ENCODE peak calls at places on chromosomes 11 and 22, in five cellular contexts. J is ovary, P is epithelial cell of esophagus, W is left ventricle myocardium inferior, C is right atrium auricular region. F is an unnamed sample.

GRCh38 chr22:36386351-36386899 is 1.3 kb downstream of the MYH9 start:
- DNase-seq in J (no peak), P (peak), W (no peak), C (no peak), F (no peak)

GRCh38 chr11:36456136-36456535 is 53.9 kb downstream of the TRAF6 start:
- DNase-seq in J (no peak), P (no peak), W (no peak), C (no peak), F (no peak)

GRCh38 chr11:79400717-79401330 is 40.0 kb downstream of the TENM4 start:
- DNase-seq in J (no peak), P (peak), W (peak), C (no peak), F (no peak)

GRCh38 chr11:7673724-7674434 is 579 bp upstream of the CYB5R2 start:
- DNase-seq in J (peak), P (peak), W (no peak), C (no peak), F (peak)

GRCh38 chr11:45580399-45580798 is 85.0 kb downstream of the CHST1 start:
- DNase-seq in J (no peak), P (peak), W (no peak), C (no peak), F (no peak)

GRCh38 chr11:6571434-6572008 is 31.9 kb downstream of the RRP8 start:
- DNase-seq in J (no peak), P (no peak), W (no peak), C (no peak), F (no peak)

GRCh38 chr11:106062592-106062949 is 14.6 kb downstream of the KBTBD3 start:
- DNase-seq in J (no peak), P (no peak), W (no peak), C (no peak), F (no peak)

GRCh38 chr11:124988063-124988462 is 34.1 kb downstream of the CCDC15 start:
- DNase-seq in J (no peak), P (no peak), W (no peak), C (no peak), F (no peak)

GRCh38 chr11:4607111-4607510 is 920 bp downstream of the TRIM68 start:
- DNase-seq in J (no peak), P (peak), W (no peak), C (no peak), F (no peak)

GRCh38 chr11:34501500-34501899 is 12.1 kb downstream of the ELF5 start:
- DNase-seq in J (no peak), P (peak), W (no peak), C (no peak), F (no peak)

GRCh38 chr11:104905271-104905670 is 7.0 kb upstream of the CASP12 start:
- DNase-seq in J (no peak), P (peak), W (no peak), C (no peak), F (no peak)

GRCh38 chr11:2428322-2428795 is 16.0 kb downstream of the TRPM5 start:
- DNase-seq in J (no peak), P (peak), W (peak), C (peak), F (no peak)

DNA sequence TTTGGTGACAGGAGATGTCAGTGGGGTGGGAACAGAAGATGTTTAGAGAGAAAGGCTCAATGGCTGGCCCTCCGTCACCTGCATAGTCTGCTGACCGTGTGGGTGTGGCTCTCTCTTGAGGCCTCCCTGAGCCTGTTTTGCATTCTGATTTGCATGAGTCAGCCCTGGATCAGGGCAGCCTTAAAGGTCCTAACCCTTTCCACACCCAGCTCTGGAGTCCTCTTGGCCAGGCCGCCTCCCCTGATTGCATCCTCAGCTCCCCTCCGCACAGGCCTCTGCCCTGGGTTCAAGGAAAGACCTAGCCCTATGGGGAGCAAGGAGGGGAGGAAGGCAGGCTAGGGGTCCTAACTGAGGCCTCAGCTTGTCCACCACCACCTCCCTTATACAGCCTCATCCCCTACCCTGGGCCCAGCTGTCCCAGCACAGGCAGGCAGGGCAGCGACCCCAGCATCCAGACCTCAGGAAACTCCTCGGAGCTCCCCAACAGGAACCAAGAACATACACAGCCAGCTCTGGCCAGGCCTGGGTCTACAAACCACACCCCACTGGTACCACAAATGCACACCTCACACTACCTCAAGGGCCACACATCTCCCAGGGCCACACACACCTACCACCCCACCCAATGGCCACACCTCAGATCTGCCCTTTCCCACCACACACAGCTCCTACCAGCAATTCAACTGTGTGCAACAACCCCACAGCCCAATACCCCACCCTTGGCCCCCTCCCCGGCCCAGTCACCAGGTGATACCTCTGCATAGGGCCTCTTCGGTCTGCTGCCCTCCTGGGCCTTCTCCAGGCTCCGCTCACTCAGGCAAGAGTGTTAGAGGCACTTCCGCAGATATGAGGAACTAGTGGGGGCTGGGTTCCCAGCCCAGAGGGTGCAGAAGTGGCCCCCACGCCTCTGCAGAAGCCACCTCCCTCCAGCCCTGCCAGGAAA is 13.7 kb downstream of the ARAP1 start:
- DNase-seq in J (no peak), P (peak), W (no peak), C (peak), F (no peak)
- H3K4me3 ChIP-seq in J (no peak), P (no peak), W (peak), C (peak), F (peak)

DNA sequence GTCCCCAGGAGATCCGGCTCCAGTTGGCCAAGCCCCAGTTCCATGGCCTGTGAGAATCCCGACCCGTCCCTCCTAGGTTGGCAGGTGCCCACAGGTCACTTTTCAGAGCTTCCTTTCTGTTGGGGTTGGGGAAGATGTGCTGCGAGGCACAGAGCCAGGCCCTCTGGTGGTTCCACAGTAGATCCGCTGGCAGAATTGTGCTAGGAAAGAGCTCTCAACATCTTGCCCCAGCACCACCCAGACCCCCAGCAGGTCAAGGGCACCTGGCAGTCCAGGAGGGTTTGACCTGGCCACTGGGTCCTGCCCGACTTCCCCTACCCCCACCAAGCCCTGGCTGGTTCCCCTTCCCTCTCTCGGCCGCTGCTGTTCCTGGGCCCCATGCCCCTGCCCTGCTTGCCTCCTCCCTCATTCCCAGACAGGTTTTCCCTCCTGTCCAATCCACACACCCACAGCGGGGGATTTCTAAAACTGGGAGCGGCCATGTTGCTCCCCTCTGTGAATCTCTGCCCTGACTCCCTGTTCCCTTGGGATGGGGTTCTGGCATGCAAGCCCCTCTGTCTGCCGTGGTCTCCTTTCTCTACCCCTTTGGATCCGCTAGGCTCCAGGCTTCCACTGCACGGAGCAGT is 26.2 kb upstream of the GCAT start:
- DNase-seq in J (no peak), P (no peak), W (no peak), C (no peak), F (no peak)
- TF ChIP-seq CTCF in J (no peak), P (peak), W (peak), C (no peak), F (no peak)

GRCh38 chr11:120391854-120392253 is 55.6 kb downstream of the ARHGEF12 start:
- DNase-seq in J (no peak), P (no peak), W (no peak), C (no peak), F (no peak)
- H3K4me3 ChIP-seq in J (no peak), P (no peak), W (no peak), C (no peak), F (no peak)

GRCh38 chr11:12433571-12434061 is 56.2 kb downstream of the PARVA start:
- DNase-seq in J (no peak), P (no peak), W (no peak), C (no peak), F (no peak)

GRCh38 chr11:12432507-12432906 is 55.1 kb downstream of the PARVA start:
- DNase-seq in J (no peak), P (no peak), W (no peak), C (no peak), F (no peak)

GRCh38 chr11:12429155-12429554 is 51.8 kb downstream of the PARVA start:
- DNase-seq in J (no peak), P (no peak), W (no peak), C (no peak), F (no peak)

GRCh38 chr11:12430912-12431311 is 53.5 kb downstream of the PARVA start:
- DNase-seq in J (peak), P (peak), W (no peak), C (peak), F (peak)

DNA sequence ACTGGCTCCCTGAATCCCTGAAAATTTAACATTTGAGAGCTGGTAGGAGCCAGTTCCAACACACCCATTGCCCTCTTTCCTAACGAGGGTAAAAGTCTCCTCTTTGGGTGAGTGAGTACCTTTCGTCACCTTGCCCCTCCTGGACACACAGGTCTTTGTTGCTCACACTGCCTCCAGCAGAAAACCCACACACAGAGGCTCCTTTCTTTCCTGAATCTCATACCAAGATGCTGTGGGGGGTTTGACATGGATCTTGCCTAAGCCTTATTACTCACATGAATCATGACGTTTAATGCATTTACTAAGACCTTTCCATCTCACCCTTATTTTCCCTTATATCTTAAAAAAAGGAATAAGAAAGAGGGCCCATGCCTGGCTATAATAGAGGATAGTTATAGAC is 53.0 kb downstream of the PARVA start:
- DNase-seq in J (no peak), P (peak), W (no peak), C (no peak), F (no peak)
- TF ChIP-seq CTCF in J (no peak), P (no peak), W (no peak), C (no peak), F (no peak)

GRCh38 chr22:38467438-38467903 is 425 bp upstream of the KDELR3 start:
- DNase-seq in J (no peak), P (no peak), W (no peak), C (no peak), F (no peak)

GRCh38 chr22:38471237-38471636 is 3.3 kb downstream of the KDELR3 start:
- DNase-seq in J (peak), P (no peak), W (no peak), C (no peak), F (no peak)

GRCh38 chr22:38469306-38469781 is 1.4 kb downstream of the KDELR3 start:
- DNase-seq in J (no peak), P (no peak), W (no peak), C (no peak), F (no peak)

GRCh38 chr22:38467904-38468760 is at the start of gene KDELR3:
- DNase-seq in J (peak), P (peak), W (peak), C (no peak), F (no peak)

GRCh38 chr22:38468761-38469305 is 937 bp downstream of the KDELR3 start:
- DNase-seq in J (no peak), P (no peak), W (no peak), C (no peak), F (no peak)
- H3K4me3 ChIP-seq in J (no peak), P (no peak), W (peak), C (peak), F (peak)

GRCh38 chr22:49042066-49042465 is 785.6 kb downstream of the BRD1 start:
- DNase-seq in J (no peak), P (no peak), W (no peak), C (no peak), F (no peak)
- TF ChIP-seq CTCF in J (no peak), P (no peak), W (no peak), C (no peak), F (no peak)

GRCh38 chr11:119029340-119030028 is 1.2 kb downstream of the SLC37A4 start:
- DNase-seq in J (no peak), P (no peak), W (no peak), C (no peak), F (no peak)

GRCh38 chr11:119027561-119028345 is 2.9 kb downstream of the SLC37A4 start:
- DNase-seq in J (no peak), P (no peak), W (no peak), C (no peak), F (no peak)

GRCh38 chr11:119029069-119029339 is 1.7 kb downstream of the SLC37A4 start:
- DNase-seq in J (no peak), P (no peak), W (no peak), C (no peak), F (no peak)

GRCh38 chr11:119030029-119030328 is 698 bp downstream of the SLC37A4 start:
- DNase-seq in J (no peak), P (no peak), W (no peak), C (no peak), F (no peak)

GRCh38 chr11:119028346-119029068 is 2.2 kb downstream of the SLC37A4 start:
- DNase-seq in J (no peak), P (no peak), W (no peak), C (no peak), F (no peak)
- H3K4me3 ChIP-seq in J (no peak), P (no peak), W (no peak), C (no peak), F (no peak)

F was measured in coronary artery.